ENCODE peak calls at places on chromosomes 11 and 22, in four cellular contexts. B is adrenal gland, K is astrocyte of the spinal cord, X is fibroblast of lung. I is an unnamed sample.

GRCh38 chr22:50673231-50674126 is 856 bp downstream of the SHANK3 start:
- DNase-seq in X (no peak), B (no peak), K (no peak), I (no peak)

GRCh38 chr11:129694538-129694937 is 121.1 kb upstream of the TMEM45B start:
- DNase-seq in X (no peak), K (no peak), B (no peak), I (no peak)

GRCh38 chr11:117396970-117397369 is 69.3 kb downstream of the CEP164 start:
- DNase-seq in B (no peak), K (no peak), X (no peak), I (no peak)

GRCh38 chr11:69144316-69144715 is 11.4 kb upstream of the SMIM38 start:
- DNase-seq in K (no peak), X (no peak), B (no peak), I (no peak)

GRCh38 chr11:118648291-118648690 is 31.2 kb downstream of the TREH start:
- DNase-seq in K (no peak), B (no peak), X (no peak), I (no peak)

GRCh38 chr11:95175969-95176368 is 55.0 kb downstream of the SESN3 start:
- DNase-seq in X (no peak), K (no peak), B (no peak), I (no peak)

GRCh38 chr22:20021196-20022181 is 579 bp downstream of the TANGO2 start:
- DNase-seq in X (peak), B (peak), K (peak), I (peak)

GRCh38 chr11:47518212-47518959 is 34.5 kb downstream of the CELF1 start:
- DNase-seq in X (no peak), B (no peak), K (no peak), I (peak)

GRCh38 chr22:48098243-48098935 is 1335.9 kb downstream of the TBC1D22A start:
- DNase-seq in B (no peak), K (no peak), X (no peak), I (no peak)

GRCh38 chr11:16607675-16608644 is 130.5 kb upstream of the C11orf58 start:
- DNase-seq in K (peak), B (peak), X (peak), I (no peak)

GRCh38 chr22:32557424-32557823 is 82.8 kb downstream of the FBXO7 start:
- DNase-seq in K (no peak), B (no peak), X (no peak), I (peak)